ENCODE peak calls at places on chromosomes 5 and 9, in eight cellular contexts. One of them, this sample, is unnamed.

GRCh38 chr9:35658144-35658893 is at the start of gene CCDC107:
- DNase-seq in RWPE1: peak
- DNase-seq in CD4-positive, alpha-beta T cell: peak
- DNase-seq in AG09309: no peak
- DNase-seq in IMR-90: peak
- DNase-seq in CD8-positive, alpha-beta T cell: peak
- DNase-seq in foreskin fibroblast: peak
- DNase-seq in activated CD8-positive, alpha-beta T cell treated with anti-CD3 and anti-CD28 coated beads for 36 hours: peak
- DNase-seq in this sample: no peak

GRCh38 chr5:119291877-119292276 is 63.9 kb upstream of the TNFAIP8 start:
- DNase-seq in CD4-positive, alpha-beta T cell: no peak
- DNase-seq in RWPE1: no peak
- DNase-seq in IMR-90: no peak
- DNase-seq in CD8-positive, alpha-beta T cell: no peak
- DNase-seq in foreskin fibroblast: no peak
- DNase-seq in activated CD8-positive, alpha-beta T cell treated with anti-CD3 and anti-CD28 coated beads for 36 hours: no peak
- DNase-seq in AG09309: no peak
- DNase-seq in this sample: no peak

GRCh38 chr5:135211791-135212190 is 177.8 kb upstream of the PITX1 start:
- DNase-seq in AG09309: no peak
- DNase-seq in activated CD8-positive, alpha-beta T cell treated with anti-CD3 and anti-CD28 coated beads for 36 hours: no peak
- DNase-seq in foreskin fibroblast: no peak
- DNase-seq in IMR-90: no peak
- DNase-seq in CD4-positive, alpha-beta T cell: no peak
- DNase-seq in CD8-positive, alpha-beta T cell: no peak
- DNase-seq in RWPE1: no peak
- DNase-seq in this sample: no peak

GRCh38 chr5:135204151-135204600 is 170.1 kb upstream of the PITX1 start:
- DNase-seq in CD4-positive, alpha-beta T cell: no peak
- DNase-seq in IMR-90: peak
- DNase-seq in AG09309: no peak
- DNase-seq in CD8-positive, alpha-beta T cell: no peak
- DNase-seq in RWPE1: no peak
- DNase-seq in activated CD8-positive, alpha-beta T cell treated with anti-CD3 and anti-CD28 coated beads for 36 hours: no peak
- DNase-seq in foreskin fibroblast: no peak
- DNase-seq in this sample: no peak

GRCh38 chr9:133821606-133822438 is 83.7 kb upstream of the SARDH start:
- DNase-seq in foreskin fibroblast: no peak
- DNase-seq in CD4-positive, alpha-beta T cell: no peak
- DNase-seq in RWPE1: no peak
- DNase-seq in CD8-positive, alpha-beta T cell: no peak
- DNase-seq in IMR-90: peak
- DNase-seq in AG09309: no peak
- DNase-seq in activated CD8-positive, alpha-beta T cell treated with anti-CD3 and anti-CD28 coated beads for 36 hours: no peak
- DNase-seq in this sample: no peak

GRCh38 chr5:1792842-1793266 is 6.8 kb downstream of the MRPL36 start:
- DNase-seq in RWPE1: no peak
- DNase-seq in foreskin fibroblast: peak
- DNase-seq in activated CD8-positive, alpha-beta T cell treated with anti-CD3 and anti-CD28 coated beads for 36 hours: peak
- DNase-seq in CD8-positive, alpha-beta T cell: peak
- DNase-seq in CD4-positive, alpha-beta T cell: peak
- DNase-seq in AG09309: peak
- DNase-seq in IMR-90: peak
- DNase-seq in this sample: no peak

GRCh38 chr9:127698985-127699670 is 7.7 kb upstream of the CFAP157 start:
- DNase-seq in activated CD8-positive, alpha-beta T cell treated with anti-CD3 and anti-CD28 coated beads for 36 hours: peak
- DNase-seq in CD8-positive, alpha-beta T cell: peak
- DNase-seq in AG09309: peak
- DNase-seq in foreskin fibroblast: peak
- DNase-seq in IMR-90: peak
- DNase-seq in RWPE1: peak
- DNase-seq in CD4-positive, alpha-beta T cell: peak
- DNase-seq in this sample: peak

GRCh38 chr5:151740958-151741373 is 17.5 kb downstream of the ATOX1 start:
- DNase-seq in CD4-positive, alpha-beta T cell: no peak
- DNase-seq in CD8-positive, alpha-beta T cell: no peak
- DNase-seq in AG09309: no peak
- DNase-seq in activated CD8-positive, alpha-beta T cell treated with anti-CD3 and anti-CD28 coated beads for 36 hours: no peak
- DNase-seq in RWPE1: peak
- DNase-seq in IMR-90: peak
- DNase-seq in foreskin fibroblast: peak
- DNase-seq in this sample: no peak

GRCh38 chr5:40681351-40682311 is 1.9 kb downstream of the PTGER4 start:
- DNase-seq in activated CD8-positive, alpha-beta T cell treated with anti-CD3 and anti-CD28 coated beads for 36 hours: peak
- DNase-seq in foreskin fibroblast: peak
- DNase-seq in IMR-90: no peak
- DNase-seq in AG09309: no peak
- DNase-seq in CD4-positive, alpha-beta T cell: peak
- DNase-seq in CD8-positive, alpha-beta T cell: peak
- DNase-seq in RWPE1: peak
- DNase-seq in this sample: no peak

GRCh38 chr9:137320555-137321384 is 18.7 kb upstream of the NRARP start:
- DNase-seq in activated CD8-positive, alpha-beta T cell treated with anti-CD3 and anti-CD28 coated beads for 36 hours: peak
- DNase-seq in CD4-positive, alpha-beta T cell: no peak
- DNase-seq in foreskin fibroblast: no peak
- DNase-seq in AG09309: no peak
- DNase-seq in CD8-positive, alpha-beta T cell: peak
- DNase-seq in IMR-90: no peak
- DNase-seq in RWPE1: no peak
- DNase-seq in this sample: peak

GRCh38 chr5:67006152-67006848 is 190.3 kb downstream of the CD180 start:
- DNase-seq in CD8-positive, alpha-beta T cell: no peak
- DNase-seq in activated CD8-positive, alpha-beta T cell treated with anti-CD3 and anti-CD28 coated beads for 36 hours: no peak
- DNase-seq in IMR-90: no peak
- DNase-seq in RWPE1: no peak
- DNase-seq in foreskin fibroblast: no peak
- DNase-seq in CD4-positive, alpha-beta T cell: no peak
- DNase-seq in AG09309: no peak
- DNase-seq in this sample: no peak

GRCh38 chr9:99162759-99163364 is 57.9 kb downstream of the TGFBR1 start:
- DNase-seq in foreskin fibroblast: no peak
- DNase-seq in AG09309: no peak
- DNase-seq in CD8-positive, alpha-beta T cell: no peak
- DNase-seq in activated CD8-positive, alpha-beta T cell treated with anti-CD3 and anti-CD28 coated beads for 36 hours: peak
- DNase-seq in CD4-positive, alpha-beta T cell: no peak
- DNase-seq in IMR-90: peak
- DNase-seq in RWPE1: peak
- DNase-seq in this sample: no peak

GRCh38 chr5:147384346-147385193 is 125.3 kb downstream of the DPYSL3 start:
- DNase-seq in foreskin fibroblast: no peak
- DNase-seq in IMR-90: no peak
- DNase-seq in CD8-positive, alpha-beta T cell: no peak
- DNase-seq in activated CD8-positive, alpha-beta T cell treated with anti-CD3 and anti-CD28 coated beads for 36 hours: no peak
- DNase-seq in RWPE1: no peak
- DNase-seq in CD4-positive, alpha-beta T cell: no peak
- DNase-seq in AG09309: no peak
- DNase-seq in this sample: no peak

GRCh38 chr9:115964710-115965347 is 188.8 kb upstream of the PAPPA start:
- DNase-seq in activated CD8-positive, alpha-beta T cell treated with anti-CD3 and anti-CD28 coated beads for 36 hours: no peak
- DNase-seq in RWPE1: no peak
- DNase-seq in AG09309: no peak
- DNase-seq in CD8-positive, alpha-beta T cell: no peak
- DNase-seq in foreskin fibroblast: no peak
- DNase-seq in IMR-90: no peak
- DNase-seq in CD4-positive, alpha-beta T cell: no peak
- DNase-seq in this sample: no peak

GRCh38 chr9:3027260-3027659 is 183.4 kb upstream of the PUM3 start:
- DNase-seq in CD4-positive, alpha-beta T cell: no peak
- DNase-seq in activated CD8-positive, alpha-beta T cell treated with anti-CD3 and anti-CD28 coated beads for 36 hours: no peak
- DNase-seq in CD8-positive, alpha-beta T cell: no peak
- DNase-seq in RWPE1: no peak
- DNase-seq in foreskin fibroblast: no peak
- DNase-seq in IMR-90: no peak
- DNase-seq in AG09309: no peak
- DNase-seq in this sample: no peak

GRCh38 chr9:133907302-133907880 is 84.7 kb downstream of the VAV2 start:
- DNase-seq in AG09309: no peak
- DNase-seq in RWPE1: no peak
- DNase-seq in CD4-positive, alpha-beta T cell: no peak
- DNase-seq in IMR-90: no peak
- DNase-seq in CD8-positive, alpha-beta T cell: no peak
- DNase-seq in activated CD8-positive, alpha-beta T cell treated with anti-CD3 and anti-CD28 coated beads for 36 hours: no peak
- DNase-seq in foreskin fibroblast: no peak
- DNase-seq in this sample: no peak

GRCh38 chr5:178214160-178214803 is 9.9 kb downstream of the HNRNPAB start:
- DNase-seq in foreskin fibroblast: no peak
- DNase-seq in RWPE1: no peak
- DNase-seq in AG09309: no peak
- DNase-seq in IMR-90: no peak
- DNase-seq in activated CD8-positive, alpha-beta T cell treated with anti-CD3 and anti-CD28 coated beads for 36 hours: no peak
- DNase-seq in CD4-positive, alpha-beta T cell: no peak
- DNase-seq in CD8-positive, alpha-beta T cell: no peak
- DNase-seq in this sample: no peak

GRCh38 chr5:11497651-11498050 is 406.6 kb downstream of the CTNND2 start:
- DNase-seq in foreskin fibroblast: no peak
- DNase-seq in CD8-positive, alpha-beta T cell: no peak
- DNase-seq in activated CD8-positive, alpha-beta T cell treated with anti-CD3 and anti-CD28 coated beads for 36 hours: no peak
- DNase-seq in RWPE1: no peak
- DNase-seq in CD4-positive, alpha-beta T cell: no peak
- DNase-seq in IMR-90: no peak
- DNase-seq in AG09309: no peak
- DNase-seq in this sample: no peak

GRCh38 chr9:133892193-133892920 is 99.8 kb downstream of the VAV2 start:
- DNase-seq in RWPE1: no peak
- DNase-seq in IMR-90: no peak
- DNase-seq in CD4-positive, alpha-beta T cell: no peak
- DNase-seq in foreskin fibroblast: no peak
- DNase-seq in AG09309: no peak
- DNase-seq in activated CD8-positive, alpha-beta T cell treated with anti-CD3 and anti-CD28 coated beads for 36 hours: no peak
- DNase-seq in CD8-positive, alpha-beta T cell: no peak
- DNase-seq in this sample: no peak

DNA sequence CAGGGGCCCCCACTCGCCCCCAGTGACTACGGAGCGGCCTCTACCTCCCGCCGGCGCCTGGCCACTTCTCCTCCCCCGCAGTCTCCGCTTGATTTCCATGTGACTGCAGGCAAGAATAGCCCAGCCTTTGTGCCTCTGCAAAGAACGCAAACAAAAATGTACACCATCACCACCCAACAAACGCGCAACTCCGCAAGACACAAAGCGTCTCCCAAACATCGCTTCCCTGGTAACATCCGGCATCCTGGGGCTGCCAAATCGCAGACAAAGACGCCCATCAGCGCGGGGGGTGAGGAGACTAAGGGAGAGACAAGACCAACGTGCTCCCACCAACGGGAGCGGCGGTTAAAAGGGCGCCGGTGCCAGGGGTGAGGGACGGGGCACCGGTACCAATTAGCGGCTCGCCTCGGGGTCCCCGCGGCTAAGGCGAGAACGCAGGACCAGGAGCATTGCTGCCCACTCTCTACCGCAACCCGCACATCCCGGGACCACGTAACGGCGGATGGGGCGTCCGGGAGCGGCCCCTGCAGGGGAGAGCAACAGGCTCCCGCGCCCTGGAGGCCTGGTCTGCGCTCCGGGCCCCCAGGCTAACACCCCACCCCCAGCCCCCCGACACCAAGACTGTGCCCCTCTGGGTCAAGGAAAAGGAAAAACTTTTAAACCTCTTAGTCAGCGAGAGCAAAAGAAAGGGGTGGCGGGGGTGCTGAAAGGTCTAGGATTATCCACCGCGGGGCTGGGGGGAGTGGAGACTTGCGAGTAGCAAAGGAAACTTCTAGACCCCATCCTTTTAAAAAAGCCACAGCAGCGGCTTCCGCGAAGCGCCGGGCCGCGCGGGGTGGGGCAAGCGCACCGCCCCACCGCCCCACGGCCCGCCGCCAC is 885 bp downstream of the MPDZ start:
- DNase-seq in foreskin fibroblast: peak
- DNase-seq in IMR-90: peak
- DNase-seq in RWPE1: peak
- DNase-seq in CD4-positive, alpha-beta T cell: no peak
- DNase-seq in CD8-positive, alpha-beta T cell: no peak
- DNase-seq in AG09309: no peak
- DNase-seq in activated CD8-positive, alpha-beta T cell treated with anti-CD3 and anti-CD28 coated beads for 36 hours: no peak
- DNase-seq in this sample: peak
- TF ChIP-seq CTCF in foreskin fibroblast: peak
- TF ChIP-seq CTCF in IMR-90: peak
- TF ChIP-seq CTCF in RWPE1: no peak
- TF ChIP-seq CTCF in CD4-positive, alpha-beta T cell: no peak
- TF ChIP-seq CTCF in CD8-positive, alpha-beta T cell: no peak
- TF ChIP-seq CTCF in AG09309: peak
- TF ChIP-seq CTCF in activated CD8-positive, alpha-beta T cell treated with anti-CD3 and anti-CD28 coated beads for 36 hours: no peak
- TF ChIP-seq CTCF in this sample: no peak

GRCh38 chr5:23614422-23614821 is 107.0 kb downstream of the PRDM9 start:
- DNase-seq in AG09309: no peak
- DNase-seq in CD8-positive, alpha-beta T cell: no peak
- DNase-seq in foreskin fibroblast: no peak
- DNase-seq in activated CD8-positive, alpha-beta T cell treated with anti-CD3 and anti-CD28 coated beads for 36 hours: no peak
- DNase-seq in CD4-positive, alpha-beta T cell: no peak
- DNase-seq in RWPE1: no peak
- DNase-seq in IMR-90: no peak
- DNase-seq in this sample: no peak
- TF ChIP-seq CTCF in AG09309: no peak
- TF ChIP-seq CTCF in CD8-positive, alpha-beta T cell: no peak
- TF ChIP-seq CTCF in foreskin fibroblast: no peak
- TF ChIP-seq CTCF in activated CD8-positive, alpha-beta T cell treated with anti-CD3 and anti-CD28 coated beads for 36 hours: no peak
- TF ChIP-seq CTCF in CD4-positive, alpha-beta T cell: no peak
- TF ChIP-seq CTCF in RWPE1: no peak
- TF ChIP-seq CTCF in IMR-90: no peak
- TF ChIP-seq CTCF in this sample: no peak

GRCh38 chr5:7397005-7397546 is 1.1 kb downstream of the ADCY2 start:
- DNase-seq in CD8-positive, alpha-beta T cell: no peak
- DNase-seq in AG09309: no peak
- DNase-seq in activated CD8-positive, alpha-beta T cell treated with anti-CD3 and anti-CD28 coated beads for 36 hours: no peak
- DNase-seq in IMR-90: no peak
- DNase-seq in foreskin fibroblast: no peak
- DNase-seq in RWPE1: no peak
- DNase-seq in CD4-positive, alpha-beta T cell: no peak
- DNase-seq in this sample: no peak
- TF ChIP-seq CTCF in CD8-positive, alpha-beta T cell: no peak
- TF ChIP-seq CTCF in AG09309: no peak
- TF ChIP-seq CTCF in activated CD8-positive, alpha-beta T cell treated with anti-CD3 and anti-CD28 coated beads for 36 hours: no peak
- TF ChIP-seq CTCF in IMR-90: no peak
- TF ChIP-seq CTCF in foreskin fibroblast: no peak
- TF ChIP-seq CTCF in RWPE1: no peak
- TF ChIP-seq CTCF in CD4-positive, alpha-beta T cell: no peak
- TF ChIP-seq CTCF in this sample: no peak

GRCh38 chr5:55175781-55176175 is 2.8 kb upstream of the CDC20B start:
- DNase-seq in CD8-positive, alpha-beta T cell: no peak
- DNase-seq in AG09309: no peak
- DNase-seq in IMR-90: no peak
- DNase-seq in CD4-positive, alpha-beta T cell: no peak
- DNase-seq in activated CD8-positive, alpha-beta T cell treated with anti-CD3 and anti-CD28 coated beads for 36 hours: no peak
- DNase-seq in RWPE1: no peak
- DNase-seq in foreskin fibroblast: no peak
- DNase-seq in this sample: no peak

GRCh38 chr5:55172937-55173695 is at the start of gene CDC20B:
- DNase-seq in CD4-positive, alpha-beta T cell: peak
- DNase-seq in activated CD8-positive, alpha-beta T cell treated with anti-CD3 and anti-CD28 coated beads for 36 hours: peak
- DNase-seq in RWPE1: peak
- DNase-seq in IMR-90: peak
- DNase-seq in CD8-positive, alpha-beta T cell: peak
- DNase-seq in foreskin fibroblast: peak
- DNase-seq in AG09309: no peak
- DNase-seq in this sample: peak

GRCh38 chr5:55177078-55177477 is 4.1 kb upstream of the CDC20B start:
- DNase-seq in RWPE1: no peak
- DNase-seq in foreskin fibroblast: no peak
- DNase-seq in CD4-positive, alpha-beta T cell: no peak
- DNase-seq in IMR-90: no peak
- DNase-seq in activated CD8-positive, alpha-beta T cell treated with anti-CD3 and anti-CD28 coated beads for 36 hours: no peak
- DNase-seq in AG09309: no peak
- DNase-seq in CD8-positive, alpha-beta T cell: no peak
- DNase-seq in this sample: no peak

GRCh38 chr5:55173696-55174101 is 722 bp upstream of the CDC20B start:
- DNase-seq in AG09309: no peak
- DNase-seq in RWPE1: no peak
- DNase-seq in IMR-90: no peak
- DNase-seq in CD4-positive, alpha-beta T cell: no peak
- DNase-seq in foreskin fibroblast: no peak
- DNase-seq in activated CD8-positive, alpha-beta T cell treated with anti-CD3 and anti-CD28 coated beads for 36 hours: peak
- DNase-seq in CD8-positive, alpha-beta T cell: no peak
- DNase-seq in this sample: no peak

GRCh38 chr5:55176176-55176818 is 3.3 kb upstream of the CDC20B start:
- DNase-seq in activated CD8-positive, alpha-beta T cell treated with anti-CD3 and anti-CD28 coated beads for 36 hours: peak
- DNase-seq in AG09309: no peak
- DNase-seq in CD8-positive, alpha-beta T cell: peak
- DNase-seq in CD4-positive, alpha-beta T cell: peak
- DNase-seq in IMR-90: no peak
- DNase-seq in RWPE1: peak
- DNase-seq in foreskin fibroblast: peak
- DNase-seq in this sample: no peak
- TF ChIP-seq CTCF in activated CD8-positive, alpha-beta T cell treated with anti-CD3 and anti-CD28 coated beads for 36 hours: no peak
- TF ChIP-seq CTCF in AG09309: peak
- TF ChIP-seq CTCF in CD8-positive, alpha-beta T cell: no peak
- TF ChIP-seq CTCF in CD4-positive, alpha-beta T cell: no peak
- TF ChIP-seq CTCF in IMR-90: peak
- TF ChIP-seq CTCF in RWPE1: peak
- TF ChIP-seq CTCF in foreskin fibroblast: no peak
- TF ChIP-seq CTCF in this sample: no peak

This sample was measured in omental fat pad.